ENCODE peak calls at places on chromosome 2, in ten cellular contexts. N is Panc1, D is foreskin fibroblast, K is progenitor cell of endocrine pancreas, H is tibial artery, B is K562, C is PC-9, F is tibial nerve, L is IMR-90, Q is RWPE1. V is an unnamed sample.

GRCh38 chr2:209138079-209138478 is 285.8 kb upstream of the MAP2 start:
- DNase-seq in N (no peak), D (no peak), K (no peak), H (no peak), B (no peak), C (no peak), F (no peak), L (no peak), Q (no peak), V (no peak)

GRCh38 chr2:150484461-150484931 is 3.0 kb downstream of the RND3 start:
- DNase-seq in N (no peak), D (no peak), K (no peak), H (no peak), B (no peak), C (no peak), F (no peak), L (peak), Q (no peak), V (no peak)

GRCh38 chr2:9631976-9632700 is 1.3 kb upstream of the YWHAQ start:
- DNase-seq in N (no peak), D (no peak), K (no peak), H (peak), B (no peak), C (no peak), F (no peak), L (no peak), Q (no peak), V (no peak)

GRCh38 chr2:171227066-171227782 is 66.5 kb upstream of the TLK1 start:
- DNase-seq in N (no peak), D (no peak), K (no peak), H (no peak), B (no peak), C (peak), F (no peak), L (peak), Q (peak), V (no peak)

GRCh38 chr2:133416756-133417155 is 151.5 kb downstream of the NCKAP5 start:
- DNase-seq in N (no peak), D (no peak), K (no peak), H (no peak), B (no peak), C (no peak), F (no peak), L (no peak), Q (no peak), V (no peak)

GRCh38 chr2:29777164-29777563 is 144.2 kb downstream of the ALK start:
- DNase-seq in N (no peak), D (no peak), K (no peak), H (no peak), B (no peak), C (no peak), F (no peak), L (peak), Q (no peak), V (no peak)

GRCh38 chr2:240559271-240559670 is 886 bp upstream of the DUSP28 start:
- DNase-seq in N (no peak), D (no peak), K (no peak), H (no peak), B (peak), C (no peak), F (no peak), L (no peak), Q (no peak), V (no peak)

GRCh38 chr2:209383212-209383611 is 40.6 kb upstream of the MAP2 start:
- DNase-seq in N (peak), D (peak), K (no peak), H (no peak), B (no peak), C (peak), F (no peak), L (peak), Q (peak), V (no peak)

GRCh38 chr2:134468093-134468640 is 214.3 kb downstream of the MGAT5 start:
- DNase-seq in N (no peak), D (no peak), K (no peak), H (no peak), B (no peak), C (no peak), F (no peak), L (no peak), Q (no peak), V (no peak)

GRCh38 chr2:133829686-133830085 is 261.4 kb upstream of the NCKAP5 start:
- DNase-seq in N (no peak), D (no peak), K (no peak), H (no peak), B (no peak), C (no peak), F (no peak), L (no peak), Q (no peak), V (no peak)

GRCh38 chr2:16039055-16039454 is 98.7 kb downstream of the MYCN start:
- DNase-seq in N (no peak), D (no peak), K (no peak), H (no peak), B (no peak), C (no peak), F (no peak), L (no peak), Q (no peak), V (no peak)

GRCh38 chr2:5869871-5870375 is 177.7 kb downstream of the SOX11 start:
- DNase-seq in N (no peak), D (no peak), K (no peak), H (no peak), B (no peak), C (no peak), F (no peak), L (no peak), Q (no peak), V (no peak)

GRCh38 chr2:162282765-162283425 is 35.6 kb downstream of the IFIH1 start:
- DNase-seq in N (no peak), D (no peak), K (no peak), H (no peak), B (no peak), C (no peak), F (no peak), L (peak), Q (no peak), V (no peak)

GRCh38 chr2:119826370-119826961 is 66.7 kb downstream of the PTPN4 start:
- DNase-seq in N (no peak), D (peak), K (no peak), H (no peak), B (peak), C (no peak), F (no peak), L (peak), Q (peak), V (peak)

GRCh38 chr2:69177063-69177771 is 164.2 kb downstream of the ANTXR1 start:
- DNase-seq in N (no peak), D (peak), K (no peak), H (peak), B (peak), C (no peak), F (peak), L (peak), Q (no peak), V (no peak)

GRCh38 chr2:127105656-127106456 is 1.1 kb downstream of the BIN1 start:
- DNase-seq in N (no peak), D (peak), K (no peak), H (no peak), B (no peak), C (no peak), F (no peak), L (peak), Q (peak), V (no peak)

GRCh38 chr2:55111570-55112228 is 61.4 kb upstream of the RTN4 start:
- DNase-seq in N (no peak), D (peak), K (no peak), H (peak), B (peak), C (peak), F (no peak), L (peak), Q (peak), V (no peak)

GRCh38 chr2:9761547-9761946 is 81.7 kb upstream of the TAF1B start:
- DNase-seq in N (no peak), D (no peak), K (no peak), H (no peak), B (no peak), C (no peak), F (no peak), L (no peak), Q (no peak), V (no peak)

GRCh38 chr2:102606353-102606752 is 13.0 kb upstream of the SLC9A2 start:
- DNase-seq in N (no peak), D (no peak), K (no peak), H (no peak), B (no peak), C (peak), F (no peak), L (no peak), Q (peak), V (no peak)

GRCh38 chr2:20652141-20652540 is 1.2 kb upstream of the HS1BP3 start:
- DNase-seq in N (no peak), D (no peak), K (no peak), H (no peak), B (no peak), C (no peak), F (no peak), L (peak), Q (no peak), V (no peak)

GRCh38 chr2:20651731-20652099 is 817 bp upstream of the HS1BP3 start:
- DNase-seq in N (no peak), D (no peak), K (no peak), H (no peak), B (no peak), C (no peak), F (no peak), L (no peak), Q (no peak), V (no peak)

GRCh38 chr2:20654414-20654813 is 3.5 kb upstream of the HS1BP3 start:
- DNase-seq in N (no peak), D (no peak), K (no peak), H (no peak), B (no peak), C (no peak), F (no peak), L (no peak), Q (no peak), V (no peak)

GRCh38 chr2:20652673-20653575 is 2.0 kb upstream of the HS1BP3 start:
- DNase-seq in N (no peak), D (no peak), K (no peak), H (no peak), B (no peak), C (no peak), F (no peak), L (no peak), Q (no peak), V (no peak)

DNA sequence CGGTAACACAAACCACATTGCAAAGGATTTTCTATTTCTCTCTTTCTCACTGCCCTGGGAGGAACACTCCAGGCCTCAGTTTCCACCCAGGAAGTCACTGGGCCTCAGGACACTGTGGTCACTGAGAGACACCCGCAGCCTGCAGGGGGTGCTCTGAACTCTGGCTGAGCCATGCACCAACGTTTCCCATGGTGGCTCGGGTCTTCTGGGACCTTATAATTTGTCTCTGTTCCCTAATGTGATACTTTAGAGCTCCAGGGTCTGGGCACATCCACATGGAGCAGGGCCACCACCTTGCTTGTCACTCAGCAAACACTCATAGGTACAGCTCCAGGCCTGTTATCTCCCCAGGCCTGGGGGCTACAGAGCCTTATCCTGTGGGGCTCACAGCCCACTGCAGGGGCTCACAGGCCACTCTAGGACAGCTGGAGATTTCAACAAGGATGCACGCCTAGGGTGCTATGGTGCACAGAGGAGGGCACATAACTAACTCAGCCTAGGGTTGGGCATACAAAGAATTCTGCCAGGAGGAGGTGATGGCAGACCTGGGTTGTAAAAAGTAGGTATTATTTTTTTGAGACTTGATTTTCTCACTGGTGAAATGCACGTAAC is 2.9 kb upstream of the HS1BP3 start:
- DNase-seq in N (no peak), D (no peak), K (no peak), H (no peak), B (peak), C (no peak), F (no peak), L (no peak), Q (no peak), V (no peak)
- TF ChIP-seq CTCF in N (no peak), D (no peak), K (no peak), H (no peak), B (peak), C (no peak), F (no peak), L (no peak), Q (no peak), V (no peak)

GRCh38 chr2:63764630-63765029 is 77.1 kb upstream of the UGP2 start:
- DNase-seq in N (no peak), D (peak), K (no peak), H (no peak), B (no peak), C (no peak), F (no peak), L (no peak), Q (no peak), V (no peak)

GRCh38 chr2:63769915-63770314 is 71.8 kb upstream of the UGP2 start:
- DNase-seq in N (no peak), D (no peak), K (no peak), H (no peak), B (no peak), C (no peak), F (no peak), L (no peak), Q (no peak), V (no peak)

GRCh38 chr2:63768051-63768450 is 73.6 kb upstream of the UGP2 start:
- DNase-seq in N (no peak), D (no peak), K (no peak), H (no peak), B (no peak), C (no peak), F (no peak), L (no peak), Q (no peak), V (no peak)

GRCh38 chr2:63765117-63765516 is 76.6 kb upstream of the UGP2 start:
- DNase-seq in N (no peak), D (no peak), K (no peak), H (no peak), B (no peak), C (no peak), F (no peak), L (no peak), Q (no peak), V (no peak)

GRCh38 chr2:63767307-63767706 is 74.4 kb upstream of the UGP2 start:
- DNase-seq in N (no peak), D (no peak), K (no peak), H (no peak), B (no peak), C (no peak), F (no peak), L (no peak), Q (no peak), V (no peak)
- TF ChIP-seq CTCF in N (no peak), D (no peak), K (no peak), H (no peak), B (no peak), C (no peak), F (no peak), L (no peak), Q (no peak), V (no peak)

DNA sequence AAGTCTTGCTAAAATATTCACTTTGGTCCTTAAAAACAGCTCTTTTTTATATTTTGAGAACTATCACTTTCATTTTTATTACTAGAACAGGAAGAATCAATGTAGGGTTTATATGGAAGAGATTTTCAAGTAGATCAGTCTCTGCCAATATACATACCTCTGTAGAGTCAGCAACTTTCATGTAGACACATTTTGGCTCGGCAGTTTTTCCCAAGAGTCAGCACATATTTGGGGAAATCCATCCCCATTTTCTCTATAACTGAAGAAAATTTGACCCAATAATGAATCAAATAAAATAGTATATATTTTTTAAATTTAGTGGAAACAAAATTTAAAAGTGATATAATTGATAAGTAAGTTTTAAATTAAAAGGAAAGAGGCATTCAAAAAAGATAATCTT is 329.8 kb upstream of the TFPI start:
- DNase-seq in N (no peak), D (no peak), K (no peak), H (no peak), B (no peak), C (no peak), F (no peak), L (no peak), Q (no peak), V (no peak)
- TF ChIP-seq CTCF in N (no peak), D (no peak), K (no peak), H (no peak), B (no peak), C (no peak), F (no peak), L (no peak), Q (no peak), V (no peak)

GRCh38 chr2:81327916-81328315 is 1023.4 kb upstream of the LRRTM1 start:
- DNase-seq in N (no peak), D (no peak), K (no peak), H (no peak), B (no peak), C (no peak), F (no peak), L (no peak), Q (no peak), V (no peak)

GRCh38 chr2:81328968-81329367 is 1024.4 kb upstream of the LRRTM1 start:
- DNase-seq in N (no peak), D (no peak), K (no peak), H (no peak), B (no peak), C (no peak), F (no peak), L (no peak), Q (no peak), V (no peak)

GRCh38 chr2:81324046-81324445 is 1019.5 kb upstream of the LRRTM1 start:
- DNase-seq in N (no peak), D (no peak), K (no peak), H (no peak), B (no peak), C (no peak), F (no peak), L (no peak), Q (no peak), V (peak)
- TF ChIP-seq CTCF in N (peak), D (no peak), K (peak), H (no peak), B (no peak), C (peak), F (no peak), L (no peak), Q (peak), V (peak)